ENCODE peak calls at places on chromosomes 11 and 22, in ten cellular contexts. N, J, P, F, C, O, V, G, E and T are unnamed samples.

GRCh38 chr11:79419120-79419519 is 21.7 kb downstream of the TENM4 start:
- DNase-seq in F (no peak), J (no peak), C (no peak), O (no peak), V (no peak), G (peak), P (peak), E (no peak), N (peak), T (no peak)

GRCh38 chr11:18699848-18700261 is 1.3 kb downstream of the TMEM86A start:
- DNase-seq in N (no peak), P (no peak), V (no peak), E (no peak), J (no peak), F (no peak), O (no peak), G (no peak), C (no peak), T (no peak)

GRCh38 chr11:2693271-2693833 is 6.4 kb downstream of the KCNQ1OT1 start:
- DNase-seq in N (no peak), F (no peak), C (no peak), V (no peak), E (no peak), P (no peak), O (no peak), J (no peak), G (no peak), T (no peak)

GRCh38 chr11:44884056-44884455 is 66.6 kb downstream of the TP53I11 start:
- DNase-seq in N (no peak), V (no peak), O (no peak), C (no peak), F (no peak), E (no peak), G (no peak), P (no peak), J (no peak), T (no peak)

GRCh38 chr11:44016546-44017442 is 31.0 kb upstream of the ACCSL start:
- DNase-seq in E (no peak), F (no peak), J (no peak), V (no peak), G (no peak), O (no peak), N (no peak), P (peak), C (no peak), T (no peak)

GRCh38 chr11:2653930-2654739 is 45.7 kb downstream of the KCNQ1OT1 start:
- DNase-seq in O (no peak), J (no peak), C (no peak), F (no peak), G (no peak), V (no peak), E (no peak), P (no peak), N (no peak), T (no peak)

GRCh38 chr22:31036671-31037550 is 44.2 kb upstream of the SMTN start:
- DNase-seq in F (peak), P (peak), G (peak), J (peak), N (peak), E (no peak), C (no peak), V (peak), O (no peak), T (peak)

GRCh38 chr11:111792955-111793500 is 26.8 kb upstream of the PPP2R1B start:
- DNase-seq in G (peak), C (no peak), J (no peak), E (no peak), V (no peak), N (no peak), O (no peak), F (no peak), P (no peak), T (peak)

GRCh38 chr11:134176284-134176683 is 47.5 kb downstream of the NCAPD3 start:
- DNase-seq in J (no peak), E (no peak), F (no peak), P (no peak), C (no peak), N (no peak), V (no peak), G (no peak), O (no peak), T (no peak)

GRCh38 chr11:83725161-83725560 is 439.0 kb upstream of the CCDC90B start:
- DNase-seq in E (no peak), C (no peak), G (no peak), V (no peak), P (no peak), J (no peak), O (no peak), N (peak), F (no peak), T (no peak)

GRCh38 chr11:132318421-132319157 is 948.2 kb downstream of the NTM start:
- DNase-seq in C (no peak), V (peak), N (peak), P (peak), G (peak), O (no peak), J (no peak), E (no peak), F (peak), T (peak)

GRCh38 chr11:8773125-8773524 is 90.5 kb downstream of the RPL27A start:
- DNase-seq in O (no peak), C (no peak), V (no peak), F (no peak), J (no peak), N (no peak), E (no peak), G (no peak), P (no peak), T (no peak)

GRCh38 chr22:39664485-39665200 is 94.1 kb downstream of the CACNA1I start:
- DNase-seq in C (no peak), G (no peak), J (no peak), E (no peak), V (no peak), P (no peak), N (no peak), O (no peak), F (no peak), T (no peak)

GRCh38 chr11:116830184-116830912 is 641 bp downstream of the APOC3 start:
- DNase-seq in V (no peak), P (no peak), E (no peak), C (no peak), F (no peak), N (no peak), J (no peak), O (no peak), G (no peak), T (no peak)

GRCh38 chr22:38202437-38203089 is 769 bp downstream of the MAFF start:
- DNase-seq in F (peak), C (peak), N (peak), E (peak), P (peak), O (peak), G (peak), J (peak), V (no peak), T (peak)

GRCh38 chr11:116137753-116138152 is 633.5 kb upstream of the CADM1 start:
- DNase-seq in V (no peak), C (no peak), P (no peak), O (no peak), N (no peak), E (no peak), J (no peak), F (no peak), G (no peak), T (no peak)

GRCh38 chr22:40121463-40121862 is 56.3 kb upstream of the TNRC6B start:
- DNase-seq in C (no peak), J (no peak), N (no peak), P (no peak), F (no peak), V (no peak), E (no peak), G (no peak), O (no peak), T (no peak)

GRCh38 chr11:78417888-78418583 is 416 bp upstream of the GAB2 start:
- DNase-seq in N (peak), O (peak), P (peak), G (peak), E (peak), J (peak), V (no peak), C (peak), F (no peak), T (peak)

GRCh38 chr11:129408865-129409444 is 33.3 kb downstream of the BARX2 start:
- DNase-seq in E (no peak), V (no peak), P (no peak), O (no peak), F (no peak), J (no peak), N (no peak), C (no peak), G (no peak), T (no peak)